ENCODE peak calls at places on chromosome 10, in seven cellular contexts. One of them, this sample, is unnamed.
A peak's percentile ranks its signal among the peaks of the same experiment; 100 is the strongest.

GRCh38 chr10:58209669-58210068 is 58.0 kb downstream of the IPMK start:
- DNase-seq in ovary: no peak
- DNase-seq in GM12892: no peak
- DNase-seq in spleen: no peak
- DNase-seq in A549: no peak
- DNase-seq in body of pancreas: no peak
- DNase-seq in endothelial cell of umbilical vein: no peak
- DNase-seq in this sample: no peak

GRCh38 chr10:13652860-13653259 is 66.1 kb downstream of the PRPF18 start:
- DNase-seq in ovary: no peak
- DNase-seq in GM12892: no peak
- DNase-seq in spleen: no peak
- DNase-seq in A549: no peak
- DNase-seq in body of pancreas: no peak
- DNase-seq in endothelial cell of umbilical vein: no peak
- DNase-seq in this sample: no peak

GRCh38 chr10:22848509-22848908 is 79.3 kb upstream of the ARMC3 start:
- DNase-seq in ovary: no peak
- DNase-seq in GM12892: no peak
- DNase-seq in spleen: no peak
- DNase-seq in A549: no peak
- DNase-seq in body of pancreas: no peak
- DNase-seq in endothelial cell of umbilical vein: no peak
- DNase-seq in this sample: no peak

GRCh38 chr10:100507357-100507732 is 12.3 kb downstream of the SEC31B start:
- DNase-seq in ovary: no peak
- DNase-seq in GM12892: no peak
- DNase-seq in spleen: no peak
- DNase-seq in A549: no peak
- DNase-seq in body of pancreas: no peak
- DNase-seq in endothelial cell of umbilical vein: no peak
- DNase-seq in this sample: no peak

GRCh38 chr10:36362257-36362656 is 720.2 kb upstream of the FZD8 start:
- DNase-seq in ovary: no peak
- DNase-seq in GM12892: no peak
- DNase-seq in spleen: no peak
- DNase-seq in A549: no peak
- DNase-seq in body of pancreas: no peak
- DNase-seq in endothelial cell of umbilical vein: no peak
- DNase-seq in this sample: no peak

GRCh38 chr10:17768957-17769356 is 17.0 kb downstream of the TMEM236 start:
- DNase-seq in ovary: no peak
- DNase-seq in GM12892: no peak
- DNase-seq in spleen: no peak
- DNase-seq in A549: peak; percentile 44
- DNase-seq in body of pancreas: no peak
- DNase-seq in endothelial cell of umbilical vein: peak; percentile 93
- DNase-seq in this sample: no peak

GRCh38 chr10:78318305-78318704 is 284.6 kb downstream of the RPS24 start:
- DNase-seq in ovary: peak; percentile 6
- DNase-seq in GM12892: no peak
- DNase-seq in spleen: no peak
- DNase-seq in A549: no peak
- DNase-seq in body of pancreas: no peak
- DNase-seq in endothelial cell of umbilical vein: no peak
- DNase-seq in this sample: no peak

GRCh38 chr10:31322647-31323046 is 3.6 kb downstream of the ZEB1 start:
- DNase-seq in ovary: no peak
- DNase-seq in GM12892: no peak
- DNase-seq in spleen: no peak
- DNase-seq in A549: peak; percentile 28
- DNase-seq in body of pancreas: no peak
- DNase-seq in endothelial cell of umbilical vein: peak; percentile 25
- DNase-seq in this sample: no peak

GRCh38 chr10:124301736-124302135 is 117.0 kb downstream of the OAT start:
- DNase-seq in ovary: no peak
- DNase-seq in GM12892: no peak
- DNase-seq in spleen: no peak
- DNase-seq in A549: no peak
- DNase-seq in body of pancreas: no peak
- DNase-seq in endothelial cell of umbilical vein: no peak
- DNase-seq in this sample: no peak

GRCh38 chr10:78548369-78548985 is 514.8 kb downstream of the RPS24 start:
- DNase-seq in ovary: no peak
- DNase-seq in GM12892: no peak
- DNase-seq in spleen: no peak
- DNase-seq in A549: no peak
- DNase-seq in body of pancreas: no peak
- DNase-seq in endothelial cell of umbilical vein: no peak
- DNase-seq in this sample: no peak

GRCh38 chr10:117477961-117478670 is 64.4 kb upstream of the EMX2 start:
- DNase-seq in ovary: no peak
- DNase-seq in GM12892: no peak
- DNase-seq in spleen: peak; percentile 2
- DNase-seq in A549: peak; percentile 66
- DNase-seq in body of pancreas: no peak
- DNase-seq in endothelial cell of umbilical vein: peak; percentile 44
- DNase-seq in this sample: peak; percentile 23

GRCh38 chr10:3625959-3626751 is 158.9 kb downstream of the KLF6 start:
- DNase-seq in ovary: no peak
- DNase-seq in GM12892: no peak
- DNase-seq in spleen: no peak
- DNase-seq in A549: no peak
- DNase-seq in body of pancreas: no peak
- DNase-seq in endothelial cell of umbilical vein: no peak
- DNase-seq in this sample: no peak

GRCh38 chr10:98967601-98968000 is 268.1 kb downstream of the HPSE2 start:
- DNase-seq in ovary: no peak
- DNase-seq in GM12892: no peak
- DNase-seq in spleen: no peak
- DNase-seq in A549: no peak
- DNase-seq in body of pancreas: no peak
- DNase-seq in endothelial cell of umbilical vein: no peak
- DNase-seq in this sample: no peak

GRCh38 chr10:91797077-91797690 is 1.0 kb upstream of the TNKS2 start:
- DNase-seq in ovary: no peak
- DNase-seq in GM12892: no peak
- DNase-seq in spleen: no peak
- DNase-seq in A549: no peak
- DNase-seq in body of pancreas: no peak
- DNase-seq in endothelial cell of umbilical vein: no peak
- DNase-seq in this sample: no peak

GRCh38 chr10:43683451-43684197 is 34.9 kb upstream of the ZNF32 start:
- DNase-seq in ovary: no peak
- DNase-seq in GM12892: peak; percentile 34
- DNase-seq in spleen: no peak
- DNase-seq in A549: peak; percentile 18
- DNase-seq in body of pancreas: no peak
- DNase-seq in endothelial cell of umbilical vein: no peak
- DNase-seq in this sample: no peak

GRCh38 chr10:25701651-25702050 is 232.4 kb upstream of the MYO3A start:
- DNase-seq in ovary: no peak
- DNase-seq in GM12892: no peak
- DNase-seq in spleen: no peak
- DNase-seq in A549: no peak
- DNase-seq in body of pancreas: no peak
- DNase-seq in endothelial cell of umbilical vein: no peak
- DNase-seq in this sample: no peak

GRCh38 chr10:15201589-15202300 is 33.3 kb upstream of the NMT2 start:
- DNase-seq in ovary: no peak
- DNase-seq in GM12892: no peak
- DNase-seq in spleen: no peak
- DNase-seq in A549: no peak
- DNase-seq in body of pancreas: no peak
- DNase-seq in endothelial cell of umbilical vein: peak; percentile 65
- DNase-seq in this sample: no peak

GRCh38 chr10:49058341-49059255 is 56.7 kb downstream of the VSTM4 start:
- DNase-seq in ovary: peak; percentile 48
- DNase-seq in GM12892: no peak
- DNase-seq in spleen: no peak
- DNase-seq in A549: no peak
- DNase-seq in body of pancreas: no peak
- DNase-seq in endothelial cell of umbilical vein: no peak
- DNase-seq in this sample: no peak

GRCh38 chr10:14476641-14477407 is 146.1 kb upstream of the FRMD4A start:
- DNase-seq in ovary: no peak
- DNase-seq in GM12892: no peak
- DNase-seq in spleen: no peak
- DNase-seq in A549: no peak
- DNase-seq in body of pancreas: no peak
- DNase-seq in endothelial cell of umbilical vein: no peak
- DNase-seq in this sample: peak; percentile 42

GRCh38 chr10:49745756-49746155 is 16.4 kb downstream of the OGDHL start:
- DNase-seq in ovary: no peak
- DNase-seq in GM12892: no peak
- DNase-seq in spleen: peak; percentile 41
- DNase-seq in A549: no peak
- DNase-seq in body of pancreas: no peak
- DNase-seq in endothelial cell of umbilical vein: no peak
- DNase-seq in this sample: no peak

GRCh38 chr10:1328409-1328808 is 272.2 kb downstream of the WDR37 start:
- DNase-seq in ovary: no peak
- DNase-seq in GM12892: no peak
- DNase-seq in spleen: no peak
- DNase-seq in A549: no peak
- DNase-seq in body of pancreas: no peak
- DNase-seq in endothelial cell of umbilical vein: no peak
- DNase-seq in this sample: no peak

GRCh38 chr10:112446055-112446854 is 459 bp downstream of the ZDHHC6 start:
- DNase-seq in ovary: no peak
- DNase-seq in GM12892: no peak
- DNase-seq in spleen: peak; percentile 78
- DNase-seq in A549: no peak
- DNase-seq in body of pancreas: no peak
- DNase-seq in endothelial cell of umbilical vein: peak; percentile 29
- DNase-seq in this sample: no peak

GRCh38 chr10:60114765-60115586 is 208.6 kb upstream of the CCDC6 start:
- DNase-seq in ovary: no peak
- DNase-seq in GM12892: no peak
- DNase-seq in spleen: no peak
- DNase-seq in A549: peak; percentile 58
- DNase-seq in body of pancreas: no peak
- DNase-seq in endothelial cell of umbilical vein: peak; percentile 69
- DNase-seq in this sample: no peak

GRCh38 chr10:45471531-45472310 is 97.7 kb downstream of the ALOX5 start:
- DNase-seq in ovary: no peak
- DNase-seq in GM12892: no peak
- DNase-seq in spleen: no peak
- DNase-seq in A549: no peak
- DNase-seq in body of pancreas: no peak
- DNase-seq in endothelial cell of umbilical vein: peak; percentile 60
- DNase-seq in this sample: no peak
- TF ChIP-seq POLR2A in ovary: no peak
- TF ChIP-seq POLR2A in GM12892: no peak
- TF ChIP-seq POLR2A in spleen: no peak
- TF ChIP-seq POLR2A in A549: no peak
- TF ChIP-seq POLR2A in body of pancreas: no peak
- TF ChIP-seq POLR2A in endothelial cell of umbilical vein: no peak
- TF ChIP-seq POLR2A in this sample: no peak

GRCh38 chr10:6201511-6201975 is 1.2 kb upstream of the PFKFB3 start:
- DNase-seq in ovary: peak; percentile 69
- DNase-seq in GM12892: peak; percentile 61
- DNase-seq in spleen: peak; percentile 95
- DNase-seq in A549: peak; percentile 73
- DNase-seq in body of pancreas: peak; percentile 82
- DNase-seq in endothelial cell of umbilical vein: peak; percentile 54
- DNase-seq in this sample: peak; percentile 54

GRCh38 chr10:6202098-6202683 is 541 bp upstream of the PFKFB3 start:
- DNase-seq in ovary: no peak
- DNase-seq in GM12892: no peak
- DNase-seq in spleen: no peak
- DNase-seq in A549: no peak
- DNase-seq in body of pancreas: no peak
- DNase-seq in endothelial cell of umbilical vein: no peak
- DNase-seq in this sample: no peak

GRCh38 chr10:6204063-6204340 is 1.3 kb downstream of the PFKFB3 start:
- DNase-seq in ovary: peak; percentile 46
- DNase-seq in GM12892: no peak
- DNase-seq in spleen: peak; percentile 93
- DNase-seq in A549: no peak
- DNase-seq in body of pancreas: peak; percentile 51
- DNase-seq in endothelial cell of umbilical vein: no peak
- DNase-seq in this sample: peak; percentile 45

GRCh38 chr10:6203331-6204062 is 765 bp downstream of the PFKFB3 start:
- DNase-seq in ovary: peak; percentile 65
- DNase-seq in GM12892: peak; percentile 62
- DNase-seq in spleen: peak; percentile 93
- DNase-seq in A549: peak; percentile 80
- DNase-seq in body of pancreas: peak; percentile 66
- DNase-seq in endothelial cell of umbilical vein: peak; percentile 46
- DNase-seq in this sample: peak; percentile 42

GRCh38 chr10:6202684-6203330 is at the start of gene PFKFB3:
- DNase-seq in ovary: peak; percentile 97
- DNase-seq in GM12892: peak; percentile 84
- DNase-seq in spleen: peak; percentile 98
- DNase-seq in A549: peak; percentile 97
- DNase-seq in body of pancreas: peak; percentile 97
- DNase-seq in endothelial cell of umbilical vein: peak; percentile 93
- DNase-seq in this sample: peak; percentile 89
- TF ChIP-seq POLR2A in ovary: peak; percentile 96
- TF ChIP-seq POLR2A in GM12892: peak; percentile 99
- TF ChIP-seq POLR2A in spleen: peak; percentile 93
- TF ChIP-seq POLR2A in A549: peak; percentile 100
- TF ChIP-seq POLR2A in body of pancreas: peak; percentile 99
- TF ChIP-seq POLR2A in endothelial cell of umbilical vein: peak; percentile 98
- TF ChIP-seq POLR2A in this sample: peak; percentile 100

DNA sequence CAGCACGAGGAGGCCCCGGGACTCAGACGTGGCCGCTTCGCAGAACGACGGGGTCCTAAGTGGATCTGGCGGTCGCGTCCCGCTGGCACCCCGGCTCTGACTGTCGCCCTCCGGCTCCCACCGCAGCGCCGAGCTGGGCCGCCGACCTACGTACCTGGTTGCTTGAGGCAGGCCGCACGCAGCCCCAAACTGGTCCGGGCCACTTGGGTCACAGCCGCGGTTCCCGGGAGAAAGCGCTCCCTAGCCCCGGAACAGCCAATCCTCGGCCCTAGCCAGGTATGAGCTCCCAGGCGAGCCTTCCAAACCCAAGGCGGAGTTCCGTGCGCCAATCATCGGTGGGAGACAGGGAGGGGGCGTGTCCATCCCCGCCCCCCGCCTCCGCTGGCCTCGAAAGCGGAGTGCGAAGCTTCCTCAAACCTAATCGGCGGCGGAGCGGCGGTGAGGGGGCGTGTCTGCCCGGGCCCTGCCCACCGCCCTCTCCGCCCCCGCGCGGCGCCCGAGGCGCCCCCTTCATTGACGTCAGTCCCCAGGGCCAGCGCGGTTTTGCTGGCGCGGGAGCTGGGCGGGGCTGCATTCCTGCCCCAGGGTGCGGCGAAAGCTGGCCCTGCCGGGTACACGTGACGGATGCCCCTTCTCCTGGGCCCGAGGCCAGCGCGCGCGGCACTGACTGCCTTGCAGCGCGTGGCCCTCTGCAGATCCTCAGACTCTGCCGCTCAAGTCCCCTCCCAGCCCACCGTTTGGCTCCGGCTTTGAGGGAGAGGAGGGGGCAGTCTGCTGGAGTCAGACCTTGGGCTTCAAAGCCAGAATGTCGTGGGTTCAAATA is at the start of gene AVPI1:
- DNase-seq in ovary: peak; percentile 98
- DNase-seq in GM12892: peak; percentile 89
- DNase-seq in spleen: peak; percentile 99
- DNase-seq in A549: peak; percentile 99
- DNase-seq in body of pancreas: peak; percentile 98
- DNase-seq in endothelial cell of umbilical vein: peak; percentile 98
- DNase-seq in this sample: peak; percentile 93
- TF ChIP-seq POLR2A in ovary: peak; percentile 96
- TF ChIP-seq POLR2A in GM12892: peak; percentile 42
- TF ChIP-seq POLR2A in spleen: peak; percentile 82
- TF ChIP-seq POLR2A in A549: peak; percentile 84
- TF ChIP-seq POLR2A in body of pancreas: peak; percentile 99
- TF ChIP-seq POLR2A in endothelial cell of umbilical vein: peak; percentile 68
- TF ChIP-seq POLR2A in this sample: peak; percentile 64

GRCh38 chr10:52030051-52030867 is 283.8 kb upstream of the DKK1 start:
- DNase-seq in ovary: no peak
- DNase-seq in GM12892: no peak
- DNase-seq in spleen: no peak
- DNase-seq in A549: no peak
- DNase-seq in body of pancreas: no peak
- DNase-seq in endothelial cell of umbilical vein: peak; percentile 63
- DNase-seq in this sample: no peak
- TF ChIP-seq POLR2A in ovary: no peak
- TF ChIP-seq POLR2A in GM12892: no peak
- TF ChIP-seq POLR2A in spleen: no peak
- TF ChIP-seq POLR2A in A549: no peak
- TF ChIP-seq POLR2A in body of pancreas: no peak
- TF ChIP-seq POLR2A in endothelial cell of umbilical vein: no peak
- TF ChIP-seq POLR2A in this sample: no peak

This sample was measured in H54.